ENCODE peak calls at places on chromosome 13, in six cellular contexts. N, K, E, L, V and F are unnamed samples.

GRCh38 chr13:30088312-30088855 is 219.0 kb downstream of the KATNAL1 start:
- DNase-seq in N (no peak), L (no peak), K (no peak), E (no peak), V (no peak), F (no peak)

GRCh38 chr13:111219950-111220349 is 100.5 kb upstream of the TEX29 start:
- DNase-seq in L (no peak), K (no peak), E (no peak), V (no peak), N (no peak), F (no peak)

GRCh38 chr13:110214637-110215036 is 92.3 kb downstream of the COL4A1 start:
- DNase-seq in V (no peak), N (no peak), L (no peak), E (no peak), K (no peak), F (no peak)

GRCh38 chr13:43978688-43979087 is 99.0 kb downstream of the LACC1 start:
- DNase-seq in K (no peak), V (no peak), L (no peak), N (no peak), E (no peak), F (no peak)

GRCh38 chr13:113526466-113527220 is 36.1 kb upstream of the DCUN1D2 start:
- DNase-seq in V (no peak), N (no peak), K (no peak), E (peak; percentile 68), L (no peak), F (no peak)

GRCh38 chr13:26017932-26018690 is 33.7 kb downstream of the SHISA2 start:
- DNase-seq in K (no peak), N (no peak), E (no peak), V (no peak), L (no peak), F (no peak)

GRCh38 chr13:39941236-39941635 is 285.8 kb downstream of the COG6 start:
- DNase-seq in K (no peak), V (no peak), E (no peak), L (no peak), N (no peak), F (no peak)

GRCh38 chr13:93529961-93530360 is 303.4 kb downstream of the GPC6 start:
- DNase-seq in L (no peak), E (no peak), V (no peak), K (no peak), N (no peak), F (no peak)

GRCh38 chr13:30743319-30744055 is 8.1 kb downstream of the ALOX5AP start:
- DNase-seq in V (peak; percentile 35), K (no peak), N (no peak), E (no peak), L (no peak), F (no peak)

GRCh38 chr13:112814905-112815585 is 125.2 kb downstream of the ATP11A start:
- DNase-seq in N (no peak), E (no peak), L (no peak), V (no peak), K (no peak), F (no peak)

GRCh38 chr13:68428292-68428691 is 1198.2 kb upstream of the PCDH9 start:
- DNase-seq in V (no peak), K (no peak), E (no peak), L (no peak), N (no peak), F (no peak)

GRCh38 chr13:39129253-39129652 is 91.0 kb downstream of the NHLRC3 start:
- DNase-seq in E (no peak), V (no peak), K (no peak), N (no peak), L (no peak), F (no peak)

GRCh38 chr13:28392428-28392827 is 102.5 kb downstream of the FLT1 start:
- DNase-seq in L (no peak), N (no peak), V (no peak), E (no peak), K (no peak), F (no peak)

GRCh38 chr13:31978021-31978420 is 53.6 kb upstream of the FRY start:
- DNase-seq in N (no peak), L (no peak), E (no peak), K (no peak), V (no peak), F (no peak)

GRCh38 chr13:111388851-111389500 is 68.5 kb downstream of the TEX29 start:
- DNase-seq in K (no peak), N (no peak), L (no peak), E (no peak), V (no peak), F (no peak)

GRCh38 chr13:85719749-85720148 is 79.5 kb downstream of the SLITRK6 start:
- DNase-seq in E (no peak), N (no peak), K (no peak), L (no peak), V (no peak), F (no peak)

GRCh38 chr13:43939149-43939548 is 59.4 kb downstream of the LACC1 start:
- DNase-seq in K (no peak), N (no peak), L (no peak), E (no peak), V (peak; percentile 23), F (no peak)

GRCh38 chr13:20993661-20994440 is 67.5 kb downstream of the LATS2 start:
- DNase-seq in N (no peak), L (no peak), E (no peak), K (no peak), V (no peak), F (no peak)

GRCh38 chr13:110646442-110647364 is 31.4 kb downstream of the NAXD start:
- DNase-seq in N (no peak), K (no peak), V (no peak), L (no peak), E (no peak), F (no peak)

GRCh38 chr13:44270153-44270552 is 103.5 kb upstream of the SERP2 start:
- DNase-seq in K (no peak), E (no peak), L (no peak), N (no peak), V (no peak), F (no peak)

GRCh38 chr13:23350009-23350408 is 83.5 kb downstream of the SACS start:
- DNase-seq in E (no peak), N (no peak), V (no peak), K (no peak), L (no peak), F (no peak)

GRCh38 chr13:63741029-63741813 is 2325.6 kb upstream of the PCDH20 start:
- DNase-seq in N (no peak), L (no peak), K (no peak), E (no peak), V (no peak), F (no peak)

GRCh38 chr13:39612023-39612637 is 9.1 kb upstream of the LHFPL6 start:
- DNase-seq in K (peak; percentile 71), N (peak; percentile 38), V (peak; percentile 77), L (peak; percentile 65), E (peak; percentile 76), F (peak; percentile 31)

GRCh38 chr13:43128504-43128929 is 105.1 kb downstream of the DNAJC15 start:
- DNase-seq in E (no peak), V (no peak), K (no peak), N (no peak), L (no peak), F (no peak)

GRCh38 chr13:102873653-102874052 is 27.8 kb downstream of the ERCC5 start:
- DNase-seq in L (no peak), N (no peak), V (no peak), E (no peak), K (no peak), F (peak; percentile 60)

GRCh38 chr13:110319774-110320509 is 12.9 kb downstream of the COL4A2 start:
- DNase-seq in E (no peak), N (no peak), V (no peak), K (no peak), L (no peak), F (no peak)

GRCh38 chr13:27182844-27183497 is 11.4 kb upstream of the USP12 start:
- DNase-seq in K (no peak), N (no peak), L (no peak), E (no peak), V (peak; percentile 19), F (no peak)

GRCh38 chr13:111292710-111293485 is 27.5 kb upstream of the TEX29 start:
- DNase-seq in L (no peak), E (no peak), V (no peak), K (no peak), N (no peak), F (no peak)

GRCh38 chr13:25922373-25922772 is 129.4 kb downstream of the SHISA2 start:
- DNase-seq in L (no peak), K (no peak), V (no peak), N (no peak), E (no peak), F (no peak)

GRCh38 chr13:59269476-59269875 is 894.3 kb downstream of the DIAPH3 start:
- DNase-seq in N (no peak), K (no peak), L (no peak), V (no peak), E (no peak), F (no peak)

GRCh38 chr13:106597190-106597589 is 29.3 kb upstream of the ARGLU1 start:
- DNase-seq in L (peak; percentile 27), E (no peak), V (no peak), K (no peak), N (no peak), F (no peak)

GRCh38 chr13:60138674-60139073 is 25.1 kb downstream of the DIAPH3 start:
- DNase-seq in E (no peak), L (no peak), V (no peak), K (no peak), N (no peak), F (no peak)

GRCh38 chr13:32246468-32246867 is 68.7 kb downstream of the ZAR1L start:
- DNase-seq in E (peak; percentile 38), L (no peak), V (peak; percentile 63), N (no peak), K (peak; percentile 49), F (peak; percentile 60)

GRCh38 chr13:93450226-93450625 is 223.6 kb downstream of the GPC6 start:
- DNase-seq in V (no peak), N (no peak), K (no peak), L (no peak), E (no peak), F (no peak)

GRCh38 chr13:28441533-28441928 is 53.4 kb downstream of the FLT1 start:
- DNase-seq in N (no peak), L (no peak), K (no peak), E (no peak), V (no peak), F (no peak)